ENCODE peak calls at places on chromosomes 7 and 10, in six cellular contexts. B is endodermal cell, K is fibroblast of lung, Z is mammary epithelial cell, H is BJ, D is BE2C. O is an unnamed sample.

GRCh38 chr7:154304231-154304630 is 252.0 kb downstream of the DPP6 start:
- DNase-seq in H (no peak), D (no peak), K (no peak), Z (no peak), B (peak), O (no peak)

GRCh38 chr10:34433241-34434076 is 381.6 kb downstream of the PARD3 start:
- DNase-seq in Z (no peak), K (peak), H (peak), D (no peak), B (no peak), O (peak)

GRCh38 chr7:31893365-31893764 is 176.8 kb downstream of the PDE1C start:
- DNase-seq in Z (no peak), K (no peak), D (no peak), B (no peak), H (no peak), O (no peak)

GRCh38 chr10:110789604-110790428 is 81.9 kb upstream of the PDCD4 start:
- DNase-seq in D (peak), Z (no peak), H (no peak), K (no peak), B (no peak), O (no peak)

GRCh38 chr7:43208189-43208588 is 95.7 kb downstream of the HECW1 start:
- DNase-seq in B (no peak), Z (no peak), D (no peak), H (no peak), K (no peak), O (no peak)

GRCh38 chr7:101947899-101948298 is 130.5 kb downstream of the CUX1 start:
- DNase-seq in Z (no peak), B (no peak), H (no peak), K (peak), D (peak), O (peak)

GRCh38 chr10:13767721-13768178 is 181.0 kb downstream of the PRPF18 start:
- DNase-seq in B (peak), K (no peak), H (no peak), D (no peak), Z (no peak), O (no peak)

GRCh38 chr7:100509213-100509612 is 25.5 kb downstream of the NYAP1 start:
- DNase-seq in K (peak), D (no peak), H (peak), Z (peak), B (no peak), O (peak)

GRCh38 chr10:87559392-87559791 is 54.7 kb downstream of the MINPP1 start:
- DNase-seq in B (peak), D (no peak), Z (no peak), K (no peak), H (no peak), O (no peak)

GRCh38 chr7:158049271-158049670 is 538.4 kb downstream of the PTPRN2 start:
- DNase-seq in D (no peak), B (no peak), Z (no peak), H (no peak), K (no peak), O (no peak)

GRCh38 chr10:119667562-119668328 is 16.6 kb downstream of the BAG3 start:
- DNase-seq in K (peak), H (peak), B (peak), Z (peak), D (peak), O (peak)

GRCh38 chr10:34538291-34538829 is 276.7 kb downstream of the PARD3 start:
- DNase-seq in K (peak), H (no peak), Z (peak), B (peak), D (no peak), O (peak)

GRCh38 chr7:107661081-107661864 is 645 bp downstream of the SLC26A4 start:
- DNase-seq in H (no peak), Z (peak), B (peak), D (peak), K (peak), O (peak)

GRCh38 chr7:122064971-122065370 is 79.1 kb downstream of the AASS start:
- DNase-seq in K (no peak), B (no peak), Z (no peak), H (no peak), D (no peak), O (no peak)

GRCh38 chr7:117325836-117326235 is 3.0 kb upstream of the WNT2 start:
- DNase-seq in Z (peak), H (no peak), K (peak), D (no peak), B (no peak), O (peak)

GRCh38 chr10:89207181-89207800 is at the start of gene CH25H:
- DNase-seq in D (peak), Z (peak), B (peak), H (no peak), K (peak), O (peak)

GRCh38 chr10:99431190-99431549 is 746 bp upstream of the GOT1 start:
- DNase-seq in H (peak), B (no peak), D (peak), K (peak), Z (peak), O (peak)

GRCh38 chr10:84783386-84783785 is 455.0 kb downstream of the CCSER2 start:
- DNase-seq in D (peak), H (no peak), Z (peak), B (peak), K (peak), O (peak)

GRCh38 chr7:73521636-73522080 is 435 bp downstream of the BAZ1B start:
- DNase-seq in D (peak), B (no peak), K (peak), Z (no peak), H (no peak), O (peak)

GRCh38 chr10:120005408-120006280 is 113.1 kb downstream of the SEC23IP start:
- DNase-seq in D (no peak), H (no peak), B (peak), Z (no peak), K (peak), O (peak)

GRCh38 chr7:82319674-82320118 is 123.9 kb downstream of the CACNA2D1 start:
- DNase-seq in B (no peak), D (peak), K (peak), Z (peak), H (peak), O (peak)

GRCh38 chr7:158549176-158549833 is 38.3 kb downstream of the PTPRN2 start:
- DNase-seq in K (no peak), Z (no peak), B (peak), H (no peak), D (peak), O (peak)

GRCh38 chr10:117175901-117176534 is 21.3 kb upstream of the KCNK18 start:
- DNase-seq in K (peak), H (peak), Z (peak), D (peak), B (peak), O (peak)

GRCh38 chr7:64793106-64793755 is 997 bp upstream of the ZNF138 start:
- DNase-seq in H (no peak), B (no peak), Z (no peak), D (no peak), K (peak), O (no peak)

GRCh38 chr10:6144609-6145413 is 56.0 kb downstream of the RBM17 start:
- DNase-seq in H (no peak), K (peak), B (peak), D (peak), Z (peak), O (peak)

GRCh38 chr10:126014309-126014708 is 117.9 kb downstream of the FANK1 start:
- DNase-seq in H (peak), D (no peak), B (no peak), Z (peak), K (peak), O (peak)

GRCh38 chr10:43448742-43449141 is 11.8 kb downstream of the ZNF487 start:
- DNase-seq in K (no peak), Z (no peak), H (no peak), D (no peak), B (no peak), O (no peak)

GRCh38 chr7:36176688-36177087 is 23.6 kb downstream of the EEPD1 start:
- DNase-seq in H (no peak), K (no peak), D (no peak), Z (no peak), B (no peak), O (no peak)

GRCh38 chr7:36180121-36180520 is 27.1 kb downstream of the EEPD1 start:
- DNase-seq in B (no peak), K (no peak), Z (no peak), D (no peak), H (no peak), O (no peak)

GRCh38 chr7:36171503-36171902 is 18.4 kb downstream of the EEPD1 start:
- DNase-seq in K (no peak), D (no peak), B (no peak), H (no peak), Z (peak), O (no peak)

GRCh38 chr7:36181668-36182067 is 28.6 kb downstream of the EEPD1 start:
- DNase-seq in D (no peak), K (no peak), H (no peak), Z (no peak), B (no peak), O (no peak)

DNA sequence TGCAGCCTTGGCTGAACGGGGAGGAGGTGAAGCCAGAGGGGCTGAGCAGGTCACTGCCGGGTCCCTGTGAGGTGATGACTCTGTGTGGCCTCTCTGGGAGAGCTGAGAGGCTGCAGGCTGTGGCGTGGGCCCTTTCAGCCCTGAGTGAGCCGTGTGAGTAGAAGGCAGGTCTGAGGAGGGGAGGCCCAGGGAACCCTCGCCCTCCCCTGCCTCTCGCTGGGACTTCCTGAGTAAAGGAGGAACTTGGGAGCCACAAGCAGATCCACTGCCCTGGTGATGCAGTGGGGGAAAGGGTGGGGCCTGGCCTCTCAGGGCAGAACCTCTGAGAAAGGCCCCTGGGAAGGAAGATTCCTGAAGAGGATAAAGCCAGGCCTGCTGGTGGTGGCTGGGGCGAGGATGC is 22.8 kb downstream of the EEPD1 start:
- DNase-seq in Z (no peak), H (no peak), K (no peak), D (no peak), B (no peak), O (no peak)
- H3K4me3 ChIP-seq in Z (no peak), H (no peak), K (no peak), D (no peak), B (no peak), O (no peak)

DNA sequence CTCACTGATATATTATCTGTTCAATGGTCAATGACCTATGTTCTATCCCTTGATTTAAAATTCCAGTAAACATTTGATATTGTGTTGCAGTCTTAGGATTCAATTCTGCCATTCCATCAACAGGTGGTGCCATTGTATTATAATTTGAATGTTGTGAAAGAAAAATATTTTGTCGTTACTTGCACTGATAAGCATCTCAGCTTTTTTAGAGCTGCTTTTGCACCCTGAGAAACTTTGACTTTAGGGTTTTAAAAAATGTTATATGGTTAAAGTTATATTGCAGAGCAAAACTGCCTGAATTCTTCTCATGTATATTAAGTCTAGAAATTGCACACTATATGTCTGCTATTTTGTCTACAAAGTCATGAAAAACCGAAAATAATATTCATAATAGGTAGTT is 18.8 kb upstream of the MINDY3 start:
- DNase-seq in Z (no peak), K (peak), H (no peak), B (no peak), D (no peak), O (peak)
- TF ChIP-seq CTCF in Z (peak), K (peak), H (peak), B (peak), D (peak), O (peak)

GRCh38 chr7:150716939-150717338 is 526 bp downstream of the GIMAP1 start:
- DNase-seq in K (no peak), H (no peak), Z (no peak), D (no peak), B (no peak), O (no peak)

GRCh38 chr7:150715738-150716137 is 675 bp upstream of the GIMAP1 start:
- DNase-seq in B (no peak), K (no peak), Z (no peak), H (no peak), D (no peak), O (no peak)

GRCh38 chr7:150719960-150720891 is 3.8 kb downstream of the GIMAP1 start:
- DNase-seq in B (no peak), D (no peak), H (no peak), Z (no peak), K (no peak), O (no peak)

GRCh38 chr7:150716368-150716767 is at the start of gene GIMAP1:
- DNase-seq in D (no peak), Z (no peak), K (no peak), B (no peak), H (no peak), O (no peak)

DNA sequence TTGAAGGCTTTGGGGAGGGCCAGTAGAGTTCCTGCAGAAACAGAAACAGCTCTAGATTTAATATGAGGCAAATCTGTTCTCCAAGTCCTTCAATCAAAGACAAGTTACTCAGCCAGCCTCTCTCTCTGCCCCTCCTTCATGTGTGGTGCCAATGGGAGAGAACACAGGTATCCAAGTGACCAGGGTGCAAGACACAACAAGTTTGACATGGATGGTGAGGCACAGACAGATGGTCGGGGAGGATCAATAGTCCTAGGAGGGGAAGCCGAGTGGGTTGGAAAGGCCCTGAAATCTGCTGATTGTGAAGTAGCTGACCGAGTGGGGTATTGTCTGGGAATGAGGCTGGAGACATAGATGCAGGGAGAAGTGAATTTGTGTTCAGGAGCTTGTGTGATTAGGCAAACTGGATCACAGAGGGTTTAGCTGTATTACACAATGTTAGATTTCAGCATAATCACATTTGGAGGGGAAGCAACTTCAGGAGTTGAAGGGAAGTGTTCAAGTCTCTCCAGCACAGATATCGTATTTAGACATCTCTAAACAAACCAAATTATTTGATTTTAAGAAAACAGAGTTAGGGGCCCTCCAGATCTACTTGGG is 1.5 kb downstream of the GIMAP1 start:
- DNase-seq in D (no peak), B (no peak), H (no peak), K (no peak), Z (no peak), O (no peak)
- H3K4me3 ChIP-seq in D (no peak), B (no peak), H (no peak), K (no peak), Z (no peak), O (no peak)

DNA sequence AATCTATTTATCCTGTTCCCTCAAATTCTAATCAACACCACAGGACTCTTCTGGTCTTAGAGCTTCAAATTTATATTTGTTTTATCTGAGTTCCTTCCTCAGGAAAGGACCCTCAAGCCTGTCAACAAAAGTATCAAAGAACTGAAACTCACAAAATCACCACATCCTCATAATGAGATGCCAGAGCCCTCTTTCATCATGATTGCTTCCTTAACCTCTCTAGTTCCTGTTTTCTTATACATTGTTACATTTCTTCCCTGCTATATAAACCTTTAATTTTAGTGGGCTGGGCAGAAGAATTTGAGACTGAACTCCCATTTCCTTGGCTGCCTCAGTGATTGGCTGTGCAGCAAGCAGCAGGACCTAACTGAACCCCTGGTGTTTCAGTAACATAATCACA is 189.7 kb downstream of the ZNF248 start:
- DNase-seq in D (no peak), B (no peak), Z (no peak), H (no peak), K (no peak), O (no peak)
- TF ChIP-seq CTCF in D (no peak), B (no peak), Z (no peak), H (no peak), K (no peak), O (no peak)